ENCODE peak calls at places on chromosomes 2 and 18, in eight cellular contexts. One of them, this sample, is unnamed.

GRCh38 chr18:60554961-60555360 is 182.4 kb upstream of the MC4R start:
- DNase-seq in T-helper 2 cell treated with Interferon-gamma antibody and Interleukin-4, amounts not matched to agents 5 μg/mL and 100 μg/mL, for 36 hours: no peak
- DNase-seq in Kasumi-1: no peak
- DNase-seq in B cell: no peak
- DNase-seq in AG09309: no peak
- DNase-seq in activated CD4-positive, alpha-beta T cell treated with anti-CD3 and anti-CD28 coated beads, Interleukin-2, amount 50 U/mL, for 1 hour: no peak
- DNase-seq in T-cell: no peak
- DNase-seq in CD8-positive, alpha-beta memory T cell: no peak
- DNase-seq in this sample: no peak

GRCh38 chr2:239003933-239004636 is 156.2 kb downstream of the TWIST2 start:
- DNase-seq in Kasumi-1: no peak
- DNase-seq in T-cell: no peak
- DNase-seq in CD8-positive, alpha-beta memory T cell: no peak
- DNase-seq in AG09309: no peak
- DNase-seq in B cell: no peak
- DNase-seq in T-helper 2 cell treated with Interferon-gamma antibody and Interleukin-4, amounts not matched to agents 5 μg/mL and 100 μg/mL, for 36 hours: no peak
- DNase-seq in activated CD4-positive, alpha-beta T cell treated with anti-CD3 and anti-CD28 coated beads, Interleukin-2, amount 50 U/mL, for 1 hour: no peak
- DNase-seq in this sample: no peak

GRCh38 chr18:63290456-63291200 is 28.9 kb downstream of the BCL2 start:
- DNase-seq in AG09309: no peak
- DNase-seq in T-helper 2 cell treated with Interferon-gamma antibody and Interleukin-4, amounts not matched to agents 5 μg/mL and 100 μg/mL, for 36 hours: peak; percentile 45
- DNase-seq in activated CD4-positive, alpha-beta T cell treated with anti-CD3 and anti-CD28 coated beads, Interleukin-2, amount 50 U/mL, for 1 hour: peak; percentile 41
- DNase-seq in Kasumi-1: no peak
- DNase-seq in CD8-positive, alpha-beta memory T cell: no peak
- DNase-seq in T-cell: peak; percentile 66
- DNase-seq in B cell: no peak
- DNase-seq in this sample: no peak

GRCh38 chr2:134912406-134912805 is 6.2 kb upstream of the CCNT2 start:
- DNase-seq in Kasumi-1: peak; percentile 46
- DNase-seq in CD8-positive, alpha-beta memory T cell: no peak
- DNase-seq in activated CD4-positive, alpha-beta T cell treated with anti-CD3 and anti-CD28 coated beads, Interleukin-2, amount 50 U/mL, for 1 hour: no peak
- DNase-seq in B cell: no peak
- DNase-seq in T-helper 2 cell treated with Interferon-gamma antibody and Interleukin-4, amounts not matched to agents 5 μg/mL and 100 μg/mL, for 36 hours: no peak
- DNase-seq in AG09309: no peak
- DNase-seq in T-cell: no peak
- DNase-seq in this sample: no peak

GRCh38 chr2:156986339-156986988 is 271.0 kb upstream of the GALNT5 start:
- DNase-seq in T-helper 2 cell treated with Interferon-gamma antibody and Interleukin-4, amounts not matched to agents 5 μg/mL and 100 μg/mL, for 36 hours: no peak
- DNase-seq in Kasumi-1: no peak
- DNase-seq in activated CD4-positive, alpha-beta T cell treated with anti-CD3 and anti-CD28 coated beads, Interleukin-2, amount 50 U/mL, for 1 hour: no peak
- DNase-seq in T-cell: no peak
- DNase-seq in AG09309: no peak
- DNase-seq in CD8-positive, alpha-beta memory T cell: no peak
- DNase-seq in B cell: no peak
- DNase-seq in this sample: no peak

GRCh38 chr2:21024722-21025389 is 19.0 kb downstream of the APOB start:
- DNase-seq in CD8-positive, alpha-beta memory T cell: no peak
- DNase-seq in B cell: no peak
- DNase-seq in T-helper 2 cell treated with Interferon-gamma antibody and Interleukin-4, amounts not matched to agents 5 μg/mL and 100 μg/mL, for 36 hours: no peak
- DNase-seq in AG09309: no peak
- DNase-seq in T-cell: no peak
- DNase-seq in Kasumi-1: no peak
- DNase-seq in activated CD4-positive, alpha-beta T cell treated with anti-CD3 and anti-CD28 coated beads, Interleukin-2, amount 50 U/mL, for 1 hour: no peak
- DNase-seq in this sample: no peak

GRCh38 chr2:163374282-163374681 is 361.5 kb downstream of the FIGN start:
- DNase-seq in AG09309: no peak
- DNase-seq in T-helper 2 cell treated with Interferon-gamma antibody and Interleukin-4, amounts not matched to agents 5 μg/mL and 100 μg/mL, for 36 hours: no peak
- DNase-seq in B cell: no peak
- DNase-seq in T-cell: no peak
- DNase-seq in Kasumi-1: no peak
- DNase-seq in CD8-positive, alpha-beta memory T cell: no peak
- DNase-seq in activated CD4-positive, alpha-beta T cell treated with anti-CD3 and anti-CD28 coated beads, Interleukin-2, amount 50 U/mL, for 1 hour: no peak
- DNase-seq in this sample: no peak

GRCh38 chr18:61635901-61636528 is 256.8 kb downstream of the RNF152 start:
- DNase-seq in T-helper 2 cell treated with Interferon-gamma antibody and Interleukin-4, amounts not matched to agents 5 μg/mL and 100 μg/mL, for 36 hours: no peak
- DNase-seq in activated CD4-positive, alpha-beta T cell treated with anti-CD3 and anti-CD28 coated beads, Interleukin-2, amount 50 U/mL, for 1 hour: peak; percentile 27
- DNase-seq in Kasumi-1: peak; percentile 60
- DNase-seq in AG09309: peak; percentile 2
- DNase-seq in CD8-positive, alpha-beta memory T cell: no peak
- DNase-seq in B cell: no peak
- DNase-seq in T-cell: no peak
- DNase-seq in this sample: peak; percentile 12

GRCh38 chr18:41690332-41691110 is 264.5 kb upstream of the PIK3C3 start:
- DNase-seq in AG09309: no peak
- DNase-seq in T-helper 2 cell treated with Interferon-gamma antibody and Interleukin-4, amounts not matched to agents 5 μg/mL and 100 μg/mL, for 36 hours: no peak
- DNase-seq in B cell: no peak
- DNase-seq in Kasumi-1: no peak
- DNase-seq in CD8-positive, alpha-beta memory T cell: no peak
- DNase-seq in activated CD4-positive, alpha-beta T cell treated with anti-CD3 and anti-CD28 coated beads, Interleukin-2, amount 50 U/mL, for 1 hour: no peak
- DNase-seq in T-cell: no peak
- DNase-seq in this sample: no peak

GRCh38 chr2:42085706-42086487 is 38.1 kb downstream of the PKDCC start:
- DNase-seq in B cell: no peak
- DNase-seq in T-helper 2 cell treated with Interferon-gamma antibody and Interleukin-4, amounts not matched to agents 5 μg/mL and 100 μg/mL, for 36 hours: no peak
- DNase-seq in Kasumi-1: no peak
- DNase-seq in T-cell: no peak
- DNase-seq in AG09309: no peak
- DNase-seq in activated CD4-positive, alpha-beta T cell treated with anti-CD3 and anti-CD28 coated beads, Interleukin-2, amount 50 U/mL, for 1 hour: no peak
- DNase-seq in CD8-positive, alpha-beta memory T cell: no peak
- DNase-seq in this sample: no peak

GRCh38 chr2:128347701-128348504 is 29.2 kb upstream of the HS6ST1 start:
- DNase-seq in T-helper 2 cell treated with Interferon-gamma antibody and Interleukin-4, amounts not matched to agents 5 μg/mL and 100 μg/mL, for 36 hours: no peak
- DNase-seq in CD8-positive, alpha-beta memory T cell: no peak
- DNase-seq in activated CD4-positive, alpha-beta T cell treated with anti-CD3 and anti-CD28 coated beads, Interleukin-2, amount 50 U/mL, for 1 hour: no peak
- DNase-seq in Kasumi-1: no peak
- DNase-seq in B cell: no peak
- DNase-seq in AG09309: peak; percentile 27
- DNase-seq in T-cell: no peak
- DNase-seq in this sample: no peak

GRCh38 chr18:3340682-3341097 is 78.8 kb downstream of the MYL12B start:
- DNase-seq in Kasumi-1: no peak
- DNase-seq in CD8-positive, alpha-beta memory T cell: no peak
- DNase-seq in B cell: no peak
- DNase-seq in T-cell: no peak
- DNase-seq in activated CD4-positive, alpha-beta T cell treated with anti-CD3 and anti-CD28 coated beads, Interleukin-2, amount 50 U/mL, for 1 hour: no peak
- DNase-seq in AG09309: no peak
- DNase-seq in T-helper 2 cell treated with Interferon-gamma antibody and Interleukin-4, amounts not matched to agents 5 μg/mL and 100 μg/mL, for 36 hours: no peak
- DNase-seq in this sample: no peak

GRCh38 chr2:27164960-27165763 is 16.4 kb downstream of the TCF23 start:
- DNase-seq in CD8-positive, alpha-beta memory T cell: no peak
- DNase-seq in T-cell: no peak
- DNase-seq in Kasumi-1: no peak
- DNase-seq in T-helper 2 cell treated with Interferon-gamma antibody and Interleukin-4, amounts not matched to agents 5 μg/mL and 100 μg/mL, for 36 hours: no peak
- DNase-seq in activated CD4-positive, alpha-beta T cell treated with anti-CD3 and anti-CD28 coated beads, Interleukin-2, amount 50 U/mL, for 1 hour: no peak
- DNase-seq in B cell: no peak
- DNase-seq in AG09309: no peak
- DNase-seq in this sample: no peak

GRCh38 chr2:10327896-10328666 is 25.4 kb downstream of the HPCAL1 start:
- DNase-seq in Kasumi-1: no peak
- DNase-seq in B cell: no peak
- DNase-seq in T-cell: no peak
- DNase-seq in T-helper 2 cell treated with Interferon-gamma antibody and Interleukin-4, amounts not matched to agents 5 μg/mL and 100 μg/mL, for 36 hours: no peak
- DNase-seq in activated CD4-positive, alpha-beta T cell treated with anti-CD3 and anti-CD28 coated beads, Interleukin-2, amount 50 U/mL, for 1 hour: peak; percentile 13
- DNase-seq in CD8-positive, alpha-beta memory T cell: no peak
- DNase-seq in AG09309: no peak
- DNase-seq in this sample: no peak

GRCh38 chr2:219065484-219065883 is 4.8 kb upstream of the IHH start:
- DNase-seq in B cell: no peak
- DNase-seq in Kasumi-1: no peak
- DNase-seq in CD8-positive, alpha-beta memory T cell: no peak
- DNase-seq in T-cell: no peak
- DNase-seq in activated CD4-positive, alpha-beta T cell treated with anti-CD3 and anti-CD28 coated beads, Interleukin-2, amount 50 U/mL, for 1 hour: no peak
- DNase-seq in T-helper 2 cell treated with Interferon-gamma antibody and Interleukin-4, amounts not matched to agents 5 μg/mL and 100 μg/mL, for 36 hours: no peak
- DNase-seq in AG09309: no peak
- DNase-seq in this sample: no peak

GRCh38 chr18:76412010-76412817 is 82.8 kb downstream of the ZNF516 start:
- DNase-seq in Kasumi-1: no peak
- DNase-seq in T-helper 2 cell treated with Interferon-gamma antibody and Interleukin-4, amounts not matched to agents 5 μg/mL and 100 μg/mL, for 36 hours: no peak
- DNase-seq in T-cell: no peak
- DNase-seq in B cell: peak; percentile 25
- DNase-seq in activated CD4-positive, alpha-beta T cell treated with anti-CD3 and anti-CD28 coated beads, Interleukin-2, amount 50 U/mL, for 1 hour: no peak
- DNase-seq in CD8-positive, alpha-beta memory T cell: no peak
- DNase-seq in AG09309: no peak
- DNase-seq in this sample: no peak

GRCh38 chr18:43606800-43607199 is 329.5 kb upstream of the SYT4 start:
- DNase-seq in T-helper 2 cell treated with Interferon-gamma antibody and Interleukin-4, amounts not matched to agents 5 μg/mL and 100 μg/mL, for 36 hours: no peak
- DNase-seq in CD8-positive, alpha-beta memory T cell: no peak
- DNase-seq in activated CD4-positive, alpha-beta T cell treated with anti-CD3 and anti-CD28 coated beads, Interleukin-2, amount 50 U/mL, for 1 hour: no peak
- DNase-seq in B cell: no peak
- DNase-seq in Kasumi-1: no peak
- DNase-seq in AG09309: no peak
- DNase-seq in T-cell: no peak
- DNase-seq in this sample: no peak

GRCh38 chr2:66565291-66565690 is 130.4 kb downstream of the MEIS1 start:
- DNase-seq in T-helper 2 cell treated with Interferon-gamma antibody and Interleukin-4, amounts not matched to agents 5 μg/mL and 100 μg/mL, for 36 hours: no peak
- DNase-seq in activated CD4-positive, alpha-beta T cell treated with anti-CD3 and anti-CD28 coated beads, Interleukin-2, amount 50 U/mL, for 1 hour: no peak
- DNase-seq in Kasumi-1: no peak
- DNase-seq in AG09309: no peak
- DNase-seq in CD8-positive, alpha-beta memory T cell: no peak
- DNase-seq in B cell: no peak
- DNase-seq in T-cell: no peak
- DNase-seq in this sample: no peak

GRCh38 chr2:23293756-23294155 is 91.2 kb upstream of the KLHL29 start:
- DNase-seq in AG09309: no peak
- DNase-seq in T-helper 2 cell treated with Interferon-gamma antibody and Interleukin-4, amounts not matched to agents 5 μg/mL and 100 μg/mL, for 36 hours: no peak
- DNase-seq in activated CD4-positive, alpha-beta T cell treated with anti-CD3 and anti-CD28 coated beads, Interleukin-2, amount 50 U/mL, for 1 hour: no peak
- DNase-seq in Kasumi-1: no peak
- DNase-seq in CD8-positive, alpha-beta memory T cell: no peak
- DNase-seq in B cell: no peak
- DNase-seq in T-cell: no peak
- DNase-seq in this sample: no peak

GRCh38 chr2:169285528-169285927 is 76.8 kb downstream of the LRP2 start:
- DNase-seq in B cell: no peak
- DNase-seq in T-helper 2 cell treated with Interferon-gamma antibody and Interleukin-4, amounts not matched to agents 5 μg/mL and 100 μg/mL, for 36 hours: no peak
- DNase-seq in activated CD4-positive, alpha-beta T cell treated with anti-CD3 and anti-CD28 coated beads, Interleukin-2, amount 50 U/mL, for 1 hour: no peak
- DNase-seq in Kasumi-1: no peak
- DNase-seq in AG09309: no peak
- DNase-seq in T-cell: no peak
- DNase-seq in CD8-positive, alpha-beta memory T cell: no peak
- DNase-seq in this sample: no peak

GRCh38 chr18:12038661-12039417 is 54.8 kb upstream of the ANKRD62 start:
- DNase-seq in activated CD4-positive, alpha-beta T cell treated with anti-CD3 and anti-CD28 coated beads, Interleukin-2, amount 50 U/mL, for 1 hour: peak; percentile 71
- DNase-seq in CD8-positive, alpha-beta memory T cell: peak; percentile 72
- DNase-seq in AG09309: no peak
- DNase-seq in T-helper 2 cell treated with Interferon-gamma antibody and Interleukin-4, amounts not matched to agents 5 μg/mL and 100 μg/mL, for 36 hours: peak; percentile 75
- DNase-seq in T-cell: peak; percentile 52
- DNase-seq in Kasumi-1: peak; percentile 47
- DNase-seq in B cell: peak; percentile 71
- DNase-seq in this sample: peak; percentile 64

GRCh38 chr2:218006741-218007140 is 3.9 kb upstream of the TNS1 start:
- DNase-seq in CD8-positive, alpha-beta memory T cell: no peak
- DNase-seq in T-cell: no peak
- DNase-seq in T-helper 2 cell treated with Interferon-gamma antibody and Interleukin-4, amounts not matched to agents 5 μg/mL and 100 μg/mL, for 36 hours: no peak
- DNase-seq in B cell: no peak
- DNase-seq in activated CD4-positive, alpha-beta T cell treated with anti-CD3 and anti-CD28 coated beads, Interleukin-2, amount 50 U/mL, for 1 hour: no peak
- DNase-seq in Kasumi-1: no peak
- DNase-seq in AG09309: peak; percentile 94
- DNase-seq in this sample: no peak

GRCh38 chr2:26704441-26704977 is 12.0 kb downstream of the KCNK3 start:
- DNase-seq in Kasumi-1: no peak
- DNase-seq in T-cell: no peak
- DNase-seq in T-helper 2 cell treated with Interferon-gamma antibody and Interleukin-4, amounts not matched to agents 5 μg/mL and 100 μg/mL, for 36 hours: no peak
- DNase-seq in AG09309: peak; percentile 38
- DNase-seq in B cell: no peak
- DNase-seq in activated CD4-positive, alpha-beta T cell treated with anti-CD3 and anti-CD28 coated beads, Interleukin-2, amount 50 U/mL, for 1 hour: no peak
- DNase-seq in CD8-positive, alpha-beta memory T cell: no peak
- DNase-seq in this sample: no peak

GRCh38 chr2:205364261-205364660 is 318.0 kb upstream of the NRP2 start:
- DNase-seq in Kasumi-1: no peak
- DNase-seq in CD8-positive, alpha-beta memory T cell: no peak
- DNase-seq in T-helper 2 cell treated with Interferon-gamma antibody and Interleukin-4, amounts not matched to agents 5 μg/mL and 100 μg/mL, for 36 hours: no peak
- DNase-seq in T-cell: no peak
- DNase-seq in activated CD4-positive, alpha-beta T cell treated with anti-CD3 and anti-CD28 coated beads, Interleukin-2, amount 50 U/mL, for 1 hour: no peak
- DNase-seq in AG09309: no peak
- DNase-seq in B cell: no peak
- DNase-seq in this sample: no peak

GRCh38 chr18:49031511-49032188 is 80.9 kb upstream of the SMAD7 start:
- DNase-seq in AG09309: no peak
- DNase-seq in B cell: no peak
- DNase-seq in Kasumi-1: peak; percentile 13
- DNase-seq in T-helper 2 cell treated with Interferon-gamma antibody and Interleukin-4, amounts not matched to agents 5 μg/mL and 100 μg/mL, for 36 hours: no peak
- DNase-seq in T-cell: peak; percentile 44
- DNase-seq in CD8-positive, alpha-beta memory T cell: no peak
- DNase-seq in activated CD4-positive, alpha-beta T cell treated with anti-CD3 and anti-CD28 coated beads, Interleukin-2, amount 50 U/mL, for 1 hour: peak; percentile 20
- DNase-seq in this sample: no peak

GRCh38 chr2:95379616-95379925 is 22.9 kb upstream of the FAHD2A start:
- DNase-seq in B cell: no peak
- DNase-seq in activated CD4-positive, alpha-beta T cell treated with anti-CD3 and anti-CD28 coated beads, Interleukin-2, amount 50 U/mL, for 1 hour: no peak
- DNase-seq in CD8-positive, alpha-beta memory T cell: no peak
- DNase-seq in T-cell: no peak
- DNase-seq in AG09309: no peak
- DNase-seq in T-helper 2 cell treated with Interferon-gamma antibody and Interleukin-4, amounts not matched to agents 5 μg/mL and 100 μg/mL, for 36 hours: no peak
- DNase-seq in Kasumi-1: peak; percentile 3
- DNase-seq in this sample: no peak

GRCh38 chr2:43399515-43400245 is 173.3 kb upstream of the ZFP36L2 start:
- DNase-seq in T-cell: no peak
- DNase-seq in CD8-positive, alpha-beta memory T cell: no peak
- DNase-seq in T-helper 2 cell treated with Interferon-gamma antibody and Interleukin-4, amounts not matched to agents 5 μg/mL and 100 μg/mL, for 36 hours: no peak
- DNase-seq in Kasumi-1: no peak
- DNase-seq in B cell: no peak
- DNase-seq in activated CD4-positive, alpha-beta T cell treated with anti-CD3 and anti-CD28 coated beads, Interleukin-2, amount 50 U/mL, for 1 hour: no peak
- DNase-seq in AG09309: peak; percentile 40
- DNase-seq in this sample: no peak

GRCh38 chr18:183769-184168 is 25.4 kb downstream of the USP14 start:
- DNase-seq in activated CD4-positive, alpha-beta T cell treated with anti-CD3 and anti-CD28 coated beads, Interleukin-2, amount 50 U/mL, for 1 hour: no peak
- DNase-seq in CD8-positive, alpha-beta memory T cell: no peak
- DNase-seq in B cell: no peak
- DNase-seq in AG09309: no peak
- DNase-seq in T-helper 2 cell treated with Interferon-gamma antibody and Interleukin-4, amounts not matched to agents 5 μg/mL and 100 μg/mL, for 36 hours: no peak
- DNase-seq in Kasumi-1: no peak
- DNase-seq in T-cell: no peak
- DNase-seq in this sample: no peak

GRCh38 chr2:169507698-169508097 is 1.8 kb upstream of the KLHL41 start:
- DNase-seq in AG09309: no peak
- DNase-seq in Kasumi-1: peak; percentile 34
- DNase-seq in B cell: no peak
- DNase-seq in T-helper 2 cell treated with Interferon-gamma antibody and Interleukin-4, amounts not matched to agents 5 μg/mL and 100 μg/mL, for 36 hours: no peak
- DNase-seq in T-cell: no peak
- DNase-seq in activated CD4-positive, alpha-beta T cell treated with anti-CD3 and anti-CD28 coated beads, Interleukin-2, amount 50 U/mL, for 1 hour: no peak
- DNase-seq in CD8-positive, alpha-beta memory T cell: no peak
- DNase-seq in this sample: no peak

GRCh38 chr2:169232551-169233154 is 129.7 kb downstream of the LRP2 start:
- DNase-seq in AG09309: no peak
- DNase-seq in activated CD4-positive, alpha-beta T cell treated with anti-CD3 and anti-CD28 coated beads, Interleukin-2, amount 50 U/mL, for 1 hour: no peak
- DNase-seq in T-cell: no peak
- DNase-seq in B cell: no peak
- DNase-seq in T-helper 2 cell treated with Interferon-gamma antibody and Interleukin-4, amounts not matched to agents 5 μg/mL and 100 μg/mL, for 36 hours: no peak
- DNase-seq in CD8-positive, alpha-beta memory T cell: no peak
- DNase-seq in Kasumi-1: no peak
- DNase-seq in this sample: no peak

GRCh38 chr2:59737313-59737712 is 816.1 kb downstream of the BCL11A start:
- DNase-seq in B cell: no peak
- DNase-seq in Kasumi-1: no peak
- DNase-seq in CD8-positive, alpha-beta memory T cell: no peak
- DNase-seq in activated CD4-positive, alpha-beta T cell treated with anti-CD3 and anti-CD28 coated beads, Interleukin-2, amount 50 U/mL, for 1 hour: no peak
- DNase-seq in T-cell: no peak
- DNase-seq in AG09309: no peak
- DNase-seq in T-helper 2 cell treated with Interferon-gamma antibody and Interleukin-4, amounts not matched to agents 5 μg/mL and 100 μg/mL, for 36 hours: no peak
- DNase-seq in this sample: no peak

GRCh38 chr2:14557111-14557510 is 75.4 kb upstream of the LRATD1 start:
- DNase-seq in T-cell: no peak
- DNase-seq in activated CD4-positive, alpha-beta T cell treated with anti-CD3 and anti-CD28 coated beads, Interleukin-2, amount 50 U/mL, for 1 hour: no peak
- DNase-seq in Kasumi-1: no peak
- DNase-seq in B cell: no peak
- DNase-seq in CD8-positive, alpha-beta memory T cell: no peak
- DNase-seq in AG09309: no peak
- DNase-seq in T-helper 2 cell treated with Interferon-gamma antibody and Interleukin-4, amounts not matched to agents 5 μg/mL and 100 μg/mL, for 36 hours: no peak
- DNase-seq in this sample: no peak